ENCODE peak calls at places on chromosomes 1 and 21, in four cellular contexts. B, H, R and A are unnamed samples.

GRCh38 chr1:10901091-10901893 is 104.8 kb upstream of the CASZ1 start:
- DNase-seq in H (no peak), B (no peak), R (no peak), A (no peak)

GRCh38 chr1:243980471-243980870 is 70.6 kb upstream of the ZBTB18 start:
- DNase-seq in R (no peak), B (no peak), H (no peak), A (no peak)

GRCh38 chr1:234490789-234491479 is 12.0 kb upstream of the TARBP1 start:
- DNase-seq in B (no peak), H (peak), R (no peak), A (no peak)

GRCh38 chr1:23470282-23471070 is 13.5 kb downstream of the ASAP3 start:
- DNase-seq in B (no peak), R (no peak), H (no peak), A (no peak)

GRCh38 chr1:173798078-173798477 is 26.4 kb upstream of the DARS2 start:
- DNase-seq in R (no peak), H (no peak), B (no peak), A (no peak)

GRCh38 chr1:228487336-228488106 is at the start of gene RNF187:
- DNase-seq in B (no peak), H (peak), R (no peak), A (peak)

GRCh38 chr1:211731456-211732275 is 56.2 kb upstream of the NEK2 start:
- DNase-seq in H (no peak), R (no peak), B (no peak), A (no peak)

GRCh38 chr1:182032251-182032650 is 29.3 kb downstream of the ZNF648 start:
- DNase-seq in B (no peak), R (no peak), H (no peak), A (no peak)

GRCh38 chr1:155871390-155871789 is 12.0 kb downstream of the SYT11 start:
- DNase-seq in R (no peak), H (no peak), B (no peak), A (no peak)

GRCh38 chr1:160544647-160545046 is 21.6 kb upstream of the SLAMF6 start:
- DNase-seq in B (no peak), R (no peak), H (peak), A (no peak)

GRCh38 chr1:222288056-222288455 is 259.8 kb downstream of the HHIPL2 start:
- DNase-seq in H (no peak), B (no peak), R (no peak), A (no peak)

GRCh38 chr1:211839106-211839505 is 8.5 kb upstream of the LPGAT1 start:
- DNase-seq in B (no peak), H (no peak), R (no peak), A (no peak)

GRCh38 chr1:162251102-162251501 is 125.6 kb downstream of the SPATA46 start:
- DNase-seq in R (peak), B (no peak), H (no peak), A (no peak)

GRCh38 chr1:222331340-222331739 is 216.6 kb downstream of the HHIPL2 start:
- DNase-seq in H (no peak), R (no peak), B (no peak), A (no peak)

GRCh38 chr1:44660176-44660575 is 14.1 kb downstream of the TMEM53 start:
- DNase-seq in B (no peak), H (no peak), R (no peak), A (no peak)

GRCh38 chr1:92441316-92442311 is 45.1 kb downstream of the GFI1 start:
- DNase-seq in R (peak), B (peak), H (peak), A (no peak)

GRCh38 chr1:53595906-53596305 is 136.7 kb downstream of the DMRTB1 start:
- DNase-seq in B (no peak), R (no peak), H (no peak), A (no peak)

GRCh38 chr1:36351222-36351977 is 28.0 kb upstream of the EVA1B start:
- DNase-seq in R (no peak), B (no peak), H (no peak), A (no peak)

GRCh38 chr1:1957533-1957961 is 38.5 kb upstream of the TMEM52 start:
- DNase-seq in R (no peak), H (no peak), B (no peak), A (no peak)

GRCh38 chr21:23152130-23152529 is 2153.9 kb downstream of the NCAM2 start:
- DNase-seq in B (no peak), H (no peak), R (no peak), A (no peak)

GRCh38 chr1:114669562-114670082 is at the start of gene DENND2C:
- DNase-seq in R (no peak), B (peak), H (no peak), A (peak)

GRCh38 chr1:6359568-6360496 is 33.7 kb downstream of the ACOT7 start:
- DNase-seq in B (peak), R (peak), H (peak), A (no peak)

GRCh38 chr1:154178856-154179811 is 12.8 kb downstream of the TPM3 start:
- DNase-seq in H (peak), B (no peak), R (peak), A (no peak)

GRCh38 chr1:85001742-85002141 is 4.8 kb upstream of the MCOLN2 start:
- DNase-seq in H (no peak), B (no peak), R (no peak), A (no peak)

GRCh38 chr1:58047265-58047858 is 499.2 kb downstream of the OMA1 start:
- DNase-seq in R (peak), H (peak), B (peak), A (peak)

GRCh38 chr1:59730759-59731478 is 83.8 kb upstream of the HOOK1 start:
- DNase-seq in R (peak), B (no peak), H (peak), A (no peak)

GRCh38 chr1:12276225-12276624 is 46.4 kb downstream of the VPS13D start:
- DNase-seq in B (peak), H (peak), R (peak), A (peak)

GRCh38 chr1:175410560-175410959 is 218.0 kb upstream of the KIAA0040 start:
- DNase-seq in H (no peak), B (no peak), R (no peak), A (no peak)
- TF ChIP-seq ELF4 in H (no peak), B (no peak), R (no peak), A (no peak)

GRCh38 chr1:38336308-38336707 is 289.7 kb upstream of the POU3F1 start:
- DNase-seq in B (no peak), H (no peak), R (no peak), A (no peak)

GRCh38 chr1:38337711-38338110 is 291.1 kb upstream of the POU3F1 start:
- DNase-seq in R (no peak), B (no peak), H (no peak), A (no peak)

GRCh38 chr1:38332649-38333310 is 286.2 kb upstream of the POU3F1 start:
- DNase-seq in R (no peak), B (no peak), H (peak), A (no peak)

GRCh38 chr1:38336961-38337360 is 290.4 kb upstream of the POU3F1 start:
- DNase-seq in B (no peak), R (no peak), H (no peak), A (no peak)

GRCh38 chr1:38334930-38335592 is 288.5 kb upstream of the POU3F1 start:
- DNase-seq in R (no peak), B (no peak), H (peak), A (no peak)
- TF ChIP-seq ELF4 in R (no peak), B (no peak), H (no peak), A (no peak)

GRCh38 chr1:40241372-40241771 is 6.4 kb upstream of the TMCO2 start:
- DNase-seq in R (no peak), H (no peak), B (no peak), A (no peak)

GRCh38 chr1:40240390-40240789 is 7.3 kb upstream of the TMCO2 start:
- DNase-seq in R (no peak), H (no peak), B (no peak), A (no peak)

GRCh38 chr1:40239626-40240025 is 8.1 kb upstream of the TMCO2 start:
- DNase-seq in H (no peak), R (no peak), B (no peak), A (no peak)

GRCh38 chr1:40244138-40244744 is 3.5 kb upstream of the TMCO2 start:
- DNase-seq in B (no peak), R (no peak), H (no peak), A (no peak)

GRCh38 chr1:40243371-40243770 is 4.4 kb upstream of the TMCO2 start:
- DNase-seq in B (no peak), R (no peak), H (no peak), A (no peak)
- TF ChIP-seq ELF4 in B (no peak), R (no peak), H (no peak), A (no peak)

GRCh38 chr1:118116401-118116800 is 68.6 kb downstream of the SPAG17 start:
- DNase-seq in R (no peak), H (no peak), B (no peak), A (no peak)

GRCh38 chr1:118118469-118118868 is 66.6 kb downstream of the SPAG17 start:
- DNase-seq in R (peak), B (no peak), H (no peak), A (no peak)

GRCh38 chr1:118116909-118117308 is 68.1 kb downstream of the SPAG17 start:
- DNase-seq in R (peak), B (no peak), H (no peak), A (no peak)

GRCh38 chr1:118117521-118117920 is 67.5 kb downstream of the SPAG17 start:
- DNase-seq in H (no peak), R (no peak), B (no peak), A (no peak)

DNA sequence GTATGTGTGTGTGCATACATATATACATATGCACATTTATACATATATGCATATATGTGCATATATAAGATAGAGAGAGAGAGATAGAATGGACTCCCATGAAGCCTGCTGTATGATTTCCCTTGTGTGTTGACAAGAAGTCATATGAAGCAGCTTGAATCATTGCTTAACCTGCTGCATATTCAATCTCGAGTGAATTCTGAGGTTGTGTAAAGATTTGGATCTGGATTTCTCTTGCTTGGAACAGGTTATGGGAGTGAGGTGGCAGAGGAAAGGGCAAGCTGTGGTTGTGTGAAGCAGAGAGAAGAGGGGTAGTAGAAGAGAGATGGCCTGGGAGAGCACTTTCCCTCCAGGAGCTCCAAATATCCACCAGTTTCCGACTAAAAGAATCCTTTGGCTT is 65.9 kb downstream of the SPAG17 start:
- DNase-seq in H (no peak), R (no peak), B (no peak), A (no peak)
- TF ChIP-seq ELF4 in H (no peak), R (no peak), B (no peak), A (no peak)

GRCh38 chr1:51956528-51957509 is 33.7 kb downstream of the RAB3B start:
- DNase-seq in R (no peak), B (peak), H (no peak), A (no peak)
- TF ChIP-seq ELF4 in R (no peak), B (no peak), H (no peak), A (no peak)